ENCODE peak calls at places on chromosomes 7 and 10, in ten cellular contexts. P is heart left ventricle; F is esophagus squamous epithelium; R is uterus; V is RWPE1; O is CD8-positive, alpha-beta T cell; L is neural progenitor cell; D is left lung; U is ascending aorta; X is suprapubic skin. E is an unnamed sample.

GRCh38 chr7:102993532-102994029 is 80.8 kb downstream of the LRRC17 start:
- DNase-seq in L (no peak), O (no peak), X (no peak), F (no peak), P (no peak), U (no peak), R (peak), V (no peak), D (no peak), E (no peak)

GRCh38 chr7:114084381-114085312 is 165.8 kb upstream of the PPP1R3A start:
- DNase-seq in V (peak), O (no peak), D (peak), L (peak), X (peak), P (peak), R (peak), U (peak), F (no peak), E (no peak)

GRCh38 chr10:3963191-3963673 is 178.2 kb upstream of the KLF6 start:
- DNase-seq in D (no peak), L (no peak), X (no peak), P (no peak), F (no peak), R (no peak), O (no peak), V (peak), U (no peak), E (no peak)

GRCh38 chr10:80407836-80408197 is 534 bp upstream of the PRXL2A start:
- DNase-seq in D (peak), R (no peak), L (peak), X (no peak), V (no peak), O (no peak), P (peak), F (no peak), U (no peak), E (no peak)

GRCh38 chr7:96300981-96301380 is 20.9 kb downstream of the SLC25A13 start:
- DNase-seq in F (no peak), R (no peak), U (no peak), V (no peak), P (no peak), D (no peak), X (no peak), L (no peak), O (no peak), E (no peak)

GRCh38 chr7:98200364-98200763 is 10.9 kb upstream of the BHLHA15 start:
- DNase-seq in U (no peak), O (no peak), L (no peak), D (no peak), X (no peak), R (no peak), V (no peak), F (no peak), P (no peak), E (no peak)

GRCh38 chr7:111077001-111077400 is 13.9 kb upstream of the LRRN3 start:
- DNase-seq in L (no peak), X (no peak), V (no peak), F (no peak), P (no peak), R (no peak), U (no peak), O (no peak), D (no peak), E (no peak)

GRCh38 chr10:75203724-75204123 is 6.9 kb upstream of the VDAC2 start:
- DNase-seq in R (no peak), X (peak), V (no peak), O (no peak), L (no peak), D (no peak), F (no peak), P (peak), U (peak), E (no peak)

GRCh38 chr10:77594171-77594783 is 43.3 kb downstream of the KCNMA1 start:
- DNase-seq in X (no peak), D (no peak), L (no peak), R (no peak), U (no peak), O (no peak), P (no peak), F (no peak), V (no peak), E (no peak)

GRCh38 chr10:69636273-69636575 is 6.2 kb downstream of the FAM241B start:
- DNase-seq in X (peak), O (no peak), U (no peak), D (no peak), F (no peak), R (no peak), L (no peak), P (no peak), V (no peak), E (no peak)

GRCh38 chr10:10475812-10476211 is 541.9 kb upstream of the CELF2 start:
- DNase-seq in O (no peak), X (no peak), F (no peak), P (no peak), R (no peak), V (no peak), L (peak), U (no peak), D (no peak), E (no peak)

GRCh38 chr10:93061594-93062498 is 1.2 kb downstream of the CYP26C1 start:
- DNase-seq in D (no peak), U (no peak), O (no peak), P (no peak), R (no peak), V (no peak), F (no peak), L (no peak), X (no peak), E (no peak)

GRCh38 chr10:70379581-70380176 is 2.7 kb downstream of the LRRC20 start:
- DNase-seq in V (no peak), O (no peak), X (no peak), F (no peak), D (no peak), R (no peak), P (no peak), U (no peak), L (peak), E (no peak)

GRCh38 chr7:92836489-92837213 is at the start of gene CDK6:
- DNase-seq in V (peak), R (peak), O (peak), D (peak), U (peak), P (peak), L (peak), F (no peak), X (peak), E (no peak)

GRCh38 chr7:99308461-99309074 is 17.1 kb upstream of the ARPC1A start:
- DNase-seq in X (no peak), V (peak), D (no peak), F (no peak), R (no peak), L (no peak), U (no peak), P (no peak), O (no peak), E (no peak)

GRCh38 chr7:106793015-106793651 is 71.9 kb upstream of the PIK3CG start:
- DNase-seq in P (no peak), F (no peak), L (peak), D (no peak), X (no peak), U (no peak), R (no peak), V (peak), O (peak), E (no peak)

GRCh38 chr10:21030096-21030495 is 133.0 kb upstream of the NEBL start:
- DNase-seq in P (no peak), F (no peak), R (no peak), U (no peak), V (peak), D (peak), O (no peak), L (no peak), X (no peak), E (no peak)

GRCh38 chr7:107809179-107809578 is 6.2 kb upstream of the SLC26A3 start:
- DNase-seq in U (no peak), R (no peak), O (no peak), X (no peak), F (no peak), V (no peak), P (no peak), D (no peak), L (no peak), E (no peak)

GRCh38 chr7:124030964-124031363 is 1.9 kb downstream of the TMEM229A start:
- DNase-seq in D (no peak), V (no peak), R (no peak), L (no peak), X (no peak), O (no peak), P (no peak), U (no peak), F (no peak), E (no peak)

GRCh38 chr10:109866168-109866994 is 56.9 kb downstream of the XPNPEP1 start:
- DNase-seq in U (peak), P (peak), V (no peak), L (peak), R (no peak), F (no peak), O (no peak), X (no peak), D (no peak), E (no peak)
- TF ChIP-seq CTCF in U (no peak), P (no peak), V (no peak), L (peak), R (no peak), F (no peak), O (no peak), X (no peak), D (no peak), E (no peak)

GRCh38 chr10:30705086-30705624 is 75.6 kb upstream of the LYZL2 start:
- DNase-seq in P (no peak), R (no peak), F (no peak), D (no peak), L (no peak), X (no peak), O (no peak), U (no peak), V (no peak), E (no peak)

GRCh38 chr10:30705625-30706149 is 76.1 kb upstream of the LYZL2 start:
- DNase-seq in F (no peak), X (no peak), D (no peak), P (no peak), L (no peak), U (no peak), O (no peak), V (no peak), R (no peak), E (no peak)

GRCh38 chr10:30708234-30708633 is 78.7 kb upstream of the LYZL2 start:
- DNase-seq in X (no peak), F (no peak), P (no peak), R (no peak), D (no peak), U (no peak), L (no peak), O (no peak), V (no peak), E (no peak)

GRCh38 chr10:30709700-30710358 is 80.3 kb upstream of the LYZL2 start:
- DNase-seq in O (no peak), R (no peak), F (no peak), P (no peak), V (no peak), L (no peak), U (no peak), X (no peak), D (no peak), E (no peak)

GRCh38 chr10:30709229-30709628 is 79.7 kb upstream of the LYZL2 start:
- DNase-seq in D (no peak), F (no peak), P (no peak), L (no peak), X (no peak), O (no peak), U (no peak), V (no peak), R (no peak), E (no peak)
- TF ChIP-seq CTCF in D (no peak), F (no peak), P (no peak), L (no peak), X (no peak), O (no peak), U (no peak), V (no peak), R (no peak), E (no peak)

DNA sequence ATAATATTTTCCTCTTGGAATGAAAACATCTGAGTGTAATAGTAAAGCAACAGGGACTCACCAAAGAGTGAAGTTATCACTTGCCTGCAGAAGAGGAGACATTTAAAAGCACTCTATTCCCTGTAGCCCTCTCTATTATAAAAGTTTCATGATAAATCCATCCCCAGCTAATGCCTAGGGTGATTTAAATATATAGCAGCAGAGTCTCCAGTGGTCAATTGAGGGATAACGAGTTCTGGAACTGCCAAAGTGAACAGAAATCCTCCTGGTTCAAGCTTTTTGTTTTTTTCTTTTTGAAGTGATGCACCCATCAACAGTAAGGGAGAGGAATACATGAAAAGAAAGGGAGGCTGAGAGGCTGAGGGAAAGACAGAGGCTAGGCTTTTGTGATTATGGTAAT is 87.3 kb downstream of the EVX1 start:
- DNase-seq in V (peak), D (no peak), O (no peak), L (no peak), P (no peak), R (no peak), F (no peak), X (no peak), U (no peak), E (no peak)
- TF ChIP-seq CTCF in V (peak), D (peak), O (no peak), L (peak), P (no peak), R (no peak), F (no peak), X (no peak), U (no peak), E (no peak)

DNA sequence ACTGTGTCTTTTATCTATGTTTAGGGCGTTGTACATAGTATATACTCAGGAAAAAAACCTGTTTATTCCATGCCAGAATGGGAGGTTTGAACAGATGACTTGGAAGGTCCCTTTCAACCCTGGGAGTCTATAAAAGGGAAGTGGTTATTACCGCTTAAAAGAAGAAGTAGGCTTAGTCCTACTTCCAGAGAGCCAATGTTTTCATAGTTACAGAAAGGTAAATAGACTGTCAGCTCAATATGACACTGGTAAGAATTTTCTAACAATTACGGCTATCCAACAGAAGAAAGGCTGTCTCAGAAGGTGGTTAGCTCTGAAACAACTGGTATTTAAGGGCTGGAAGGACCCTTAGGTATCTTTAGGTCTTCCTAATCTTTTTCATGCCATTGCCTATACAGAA is 1.1 kb upstream of the TFAM start:
- DNase-seq in O (no peak), X (no peak), L (no peak), D (no peak), R (no peak), V (no peak), F (no peak), P (no peak), U (no peak), E (no peak)
- TF ChIP-seq CTCF in O (no peak), X (no peak), L (no peak), D (no peak), R (no peak), V (no peak), F (no peak), P (no peak), U (no peak), E (no peak)

GRCh38 chr7:101395376-101395775 is 32.7 kb downstream of the COL26A1 start:
- DNase-seq in U (no peak), X (no peak), F (no peak), P (no peak), L (no peak), V (no peak), O (no peak), R (no peak), D (no peak), E (no peak)

GRCh38 chr7:101398631-101399289 is 36.1 kb downstream of the COL26A1 start:
- DNase-seq in R (no peak), U (no peak), X (no peak), O (no peak), F (no peak), D (no peak), P (no peak), L (no peak), V (no peak), E (no peak)

GRCh38 chr7:101397243-101397642 is 34.6 kb downstream of the COL26A1 start:
- DNase-seq in V (no peak), L (no peak), F (no peak), O (no peak), D (no peak), U (no peak), P (no peak), X (no peak), R (no peak), E (no peak)

GRCh38 chr7:101399759-101400158 is 37.1 kb downstream of the COL26A1 start:
- DNase-seq in U (no peak), F (no peak), R (no peak), X (no peak), O (no peak), P (no peak), L (no peak), V (no peak), D (no peak), E (no peak)

DNA sequence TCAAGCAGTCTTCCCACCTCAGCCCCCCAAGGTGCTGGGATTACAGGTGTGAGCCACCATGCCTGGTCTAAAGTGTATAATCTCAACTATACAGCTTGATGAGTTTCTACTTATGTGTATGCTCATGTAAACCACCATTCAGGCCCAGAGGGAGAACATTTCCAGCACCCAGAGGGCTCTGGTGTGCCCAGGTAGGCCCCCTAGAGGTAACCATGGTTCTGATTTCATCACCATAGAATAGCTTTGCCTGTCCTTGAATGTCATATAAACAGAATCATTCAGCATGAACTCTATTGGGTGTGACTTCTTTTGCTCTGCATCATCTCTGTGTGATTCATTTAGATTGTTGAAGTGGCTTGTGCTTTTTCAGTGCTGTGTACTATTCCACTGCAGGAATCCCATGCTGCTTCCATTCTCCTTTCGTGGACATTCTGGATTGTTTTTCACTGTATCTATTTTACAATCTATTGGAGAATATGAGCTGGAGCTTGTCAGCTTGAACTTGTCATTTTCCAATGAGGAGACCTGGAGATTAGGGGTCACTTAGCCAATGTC is 35.2 kb downstream of the COL26A1 start:
- DNase-seq in U (no peak), F (no peak), D (no peak), P (no peak), X (no peak), L (no peak), R (no peak), O (no peak), V (no peak), E (no peak)
- TF ChIP-seq CTCF in U (no peak), F (no peak), D (no peak), P (no peak), X (no peak), L (no peak), R (no peak), O (no peak), V (no peak), E (no peak)

GRCh38 chr10:5748394-5748803 is 63.8 kb downstream of the TASOR2 start:
- DNase-seq in U (no peak), V (no peak), O (no peak), F (no peak), D (no peak), L (peak), P (no peak), X (no peak), R (no peak), E (no peak)

GRCh38 chr10:5746197-5746596 is 61.6 kb downstream of the TASOR2 start:
- DNase-seq in P (peak), X (no peak), U (no peak), F (no peak), D (no peak), O (no peak), R (no peak), V (no peak), L (no peak), E (no peak)

GRCh38 chr10:5744849-5745248 is 60.2 kb downstream of the TASOR2 start:
- DNase-seq in U (no peak), D (no peak), F (no peak), L (no peak), P (no peak), O (no peak), R (no peak), V (no peak), X (no peak), E (no peak)

GRCh38 chr10:5741276-5741675 is 56.6 kb downstream of the TASOR2 start:
- DNase-seq in P (no peak), F (no peak), R (no peak), O (no peak), X (no peak), U (no peak), L (no peak), D (no peak), V (no peak), E (no peak)

DNA sequence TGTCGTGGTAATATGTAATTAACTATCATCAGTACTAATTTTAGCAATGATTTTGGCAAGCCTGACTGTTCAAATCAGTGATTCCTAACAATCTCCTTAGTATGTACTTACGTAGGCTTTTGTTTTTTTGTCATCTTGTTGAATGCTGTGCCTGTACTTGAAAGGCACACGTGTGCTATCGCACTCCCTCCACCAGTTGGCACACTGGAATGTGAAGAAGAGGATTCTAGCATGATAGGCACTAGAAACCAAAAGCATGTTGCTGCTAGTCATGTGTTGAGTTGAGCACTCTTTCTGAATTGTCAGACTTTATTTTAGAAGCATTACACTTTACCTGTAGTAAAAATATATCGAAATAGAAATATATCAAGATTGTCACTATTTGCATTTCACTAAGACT is 59.1 kb downstream of the TASOR2 start:
- DNase-seq in U (no peak), P (no peak), V (no peak), X (no peak), R (no peak), L (no peak), F (no peak), O (no peak), D (no peak), E (no peak)
- TF ChIP-seq CTCF in U (no peak), P (no peak), V (no peak), X (no peak), R (no peak), L (no peak), F (no peak), O (no peak), D (no peak), E (no peak)

DNA sequence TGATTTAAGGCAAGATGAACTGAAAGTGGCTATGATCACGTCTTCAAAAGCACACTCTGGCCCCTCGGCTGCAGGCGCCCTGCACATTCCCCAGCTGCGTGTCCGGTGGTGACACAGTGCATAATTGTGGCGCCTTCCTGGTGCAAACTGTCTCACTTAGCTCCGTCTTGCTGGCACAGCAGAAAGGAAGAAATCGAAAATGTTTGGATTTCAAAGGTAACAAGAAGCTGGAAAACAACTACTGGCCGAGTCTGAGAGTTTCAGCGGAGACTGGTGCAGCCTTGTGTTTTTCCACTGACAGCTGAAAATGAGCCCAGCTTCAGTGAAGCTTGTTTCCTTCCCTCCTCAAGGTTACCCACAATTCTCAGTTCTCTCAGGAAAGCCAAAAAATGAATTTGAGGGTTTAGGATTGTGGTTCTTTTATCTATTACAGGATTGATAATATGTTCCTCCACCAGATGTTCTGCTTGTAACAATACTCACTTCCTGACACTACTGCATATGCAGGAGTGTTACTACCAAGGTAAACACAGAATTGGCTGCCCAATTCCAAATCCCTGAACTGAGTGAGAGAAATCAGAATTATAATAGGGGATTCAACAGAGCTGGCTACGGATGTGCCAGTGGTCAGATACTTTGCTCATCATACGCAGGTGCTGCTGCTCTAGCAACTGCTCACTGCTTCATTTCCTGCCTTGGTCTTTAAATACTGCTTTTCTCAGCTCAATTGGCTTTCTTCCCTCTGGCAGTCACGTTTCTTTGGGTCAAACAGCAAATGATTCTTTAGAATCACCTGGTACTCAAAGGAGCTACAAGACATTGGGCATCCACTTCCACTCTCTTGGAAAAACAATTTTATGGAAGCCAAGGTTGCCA is 63.7 kb downstream of the TRUB1 start:
- DNase-seq in O (no peak), L (no peak), V (no peak), R (no peak), U (no peak), D (no peak), P (no peak), X (no peak), F (no peak), E (no peak)
- TF ChIP-seq CTCF in O (no peak), L (no peak), V (no peak), R (no peak), U (no peak), D (no peak), P (no peak), X (no peak), F (no peak), E (no peak)